ENCODE peak calls at places on chromosomes 16 and 17, in seven cellular contexts. T is IMR-90, K is mesendoderm, Q is H9, C is neuronal stem cell, W is H1, N is trophoblast cell. J is an unnamed sample.

GRCh38 chr17:7781467-7781866 is 52.5 kb upstream of the KDM6B start:
- DNase-seq in T (no peak), K (no peak), Q (no peak), C (no peak), W (no peak), N (no peak), J (peak)

GRCh38 chr16:89408315-89408714 is 82.0 kb downstream of the ANKRD11 start:
- DNase-seq in T (no peak), K (no peak), Q (no peak), C (no peak), W (no peak), N (no peak), J (no peak)

GRCh38 chr16:75472908-75473877 is 8.7 kb upstream of the TMEM170A start:
- DNase-seq in T (no peak), K (no peak), Q (no peak), C (no peak), W (no peak), N (no peak), J (no peak)

GRCh38 chr17:77404812-77405581 is 264.2 kb downstream of the SEC14L1 start:
- DNase-seq in T (peak), K (no peak), Q (no peak), C (no peak), W (no peak), N (no peak), J (peak)

GRCh38 chr17:80938556-80938955 is 53.1 kb upstream of the CHMP6 start:
- DNase-seq in T (no peak), K (no peak), Q (no peak), C (no peak), W (no peak), N (no peak), J (no peak)

GRCh38 chr17:75067856-75068255 is 19.9 kb upstream of the SLC16A5 start:
- DNase-seq in T (no peak), K (no peak), Q (no peak), C (no peak), W (no peak), N (no peak), J (no peak)

GRCh38 chr17:60165976-60166375 is 16.2 kb downstream of the CA4 start:
- DNase-seq in T (no peak), K (peak), Q (no peak), C (no peak), W (no peak), N (no peak), J (no peak)

GRCh38 chr16:88903267-88903666 is 36.8 kb upstream of the PABPN1L start:
- DNase-seq in T (no peak), K (no peak), Q (no peak), C (no peak), W (no peak), N (no peak), J (no peak)

GRCh38 chr16:11130978-11131665 is 124.9 kb downstream of the SOCS1 start:
- DNase-seq in T (no peak), K (no peak), Q (no peak), C (no peak), W (no peak), N (no peak), J (no peak)

GRCh38 chr17:61680921-61681320 is 89.9 kb upstream of the NACA2 start:
- DNase-seq in T (no peak), K (no peak), Q (no peak), C (no peak), W (no peak), N (no peak), J (no peak)
- H4K8ac ChIP-seq in T (no peak), K (no peak), Q (no peak), C (no peak), W (no peak), N (no peak), J (no peak)

GRCh38 chr17:55873017-55873758 is 122.3 kb downstream of the PCTP start:
- DNase-seq in T (no peak), K (no peak), Q (no peak), C (no peak), W (no peak), N (no peak), J (no peak)
- H2AK5ac ChIP-seq in T (no peak), K (no peak), Q (no peak), C (no peak), W (no peak), N (no peak), J (no peak)

GRCh38 chr16:728890-729744 is 2.2 kb downstream of the HAGHL start:
- DNase-seq in T (no peak), K (peak), Q (peak), C (no peak), W (no peak), N (no peak), J (peak)
- H4K8ac ChIP-seq in T (no peak), K (no peak), Q (no peak), C (no peak), W (peak), N (no peak), J (no peak)

DNA sequence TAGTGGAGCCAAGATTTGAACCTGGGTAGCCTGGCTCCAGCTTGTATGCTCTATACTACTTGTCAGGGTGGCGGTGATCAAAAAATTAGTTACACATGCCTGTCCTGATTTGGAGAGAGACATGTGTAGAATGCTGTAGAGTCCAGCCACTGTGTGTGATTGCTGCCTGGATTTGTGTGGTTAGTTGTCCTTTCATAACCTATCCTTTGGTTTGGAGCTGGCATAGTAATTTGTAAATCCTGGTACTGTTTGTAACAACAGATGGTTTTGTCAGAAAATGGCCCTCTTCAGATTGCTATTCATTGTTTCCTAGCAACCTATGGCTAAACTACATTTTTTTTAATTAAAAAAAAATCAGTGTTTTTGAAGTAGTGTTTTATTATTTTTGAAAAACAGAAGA is 30.5 kb downstream of the ETV4 start:
- DNase-seq in T (no peak), K (no peak), Q (no peak), C (no peak), W (no peak), N (no peak), J (no peak)
- H2AK5ac ChIP-seq in T (no peak), K (no peak), Q (no peak), C (no peak), W (no peak), N (no peak), J (no peak)

GRCh38 chr17:356671-357434 is 4.2 kb upstream of the RPH3AL start:
- DNase-seq in T (no peak), K (no peak), Q (no peak), C (no peak), W (no peak), N (no peak), J (no peak)
- H4K8ac ChIP-seq in T (no peak), K (no peak), Q (no peak), C (no peak), W (peak), N (no peak), J (no peak)

GRCh38 chr17:38542286-38542685 is 63.5 kb downstream of the SRCIN1 start:
- DNase-seq in T (no peak), K (no peak), Q (peak), C (no peak), W (no peak), N (no peak), J (no peak)

GRCh38 chr17:38543403-38544174 is 62.2 kb downstream of the SRCIN1 start:
- DNase-seq in T (no peak), K (no peak), Q (no peak), C (no peak), W (no peak), N (no peak), J (no peak)

GRCh38 chr17:38545531-38546225 is 60.1 kb downstream of the SRCIN1 start:
- DNase-seq in T (no peak), K (no peak), Q (no peak), C (no peak), W (no peak), N (no peak), J (no peak)

GRCh38 chr17:38544839-38545209 is 60.9 kb downstream of the SRCIN1 start:
- DNase-seq in T (no peak), K (no peak), Q (peak), C (no peak), W (no peak), N (no peak), J (no peak)

GRCh38 chr17:38544175-38544838 is 61.4 kb downstream of the SRCIN1 start:
- DNase-seq in T (no peak), K (no peak), Q (no peak), C (no peak), W (no peak), N (no peak), J (no peak)
- H2AK5ac ChIP-seq in T (no peak), K (no peak), Q (no peak), C (no peak), W (no peak), N (no peak), J (no peak)

J was measured in mesenchymal stem cell.